ENCODE peak calls at places on chromosomes 2 and 18, in six cellular contexts. F, G, T, U, J and X are unnamed samples.

GRCh38 chr18:26526966-26527234 is 21.5 kb downstream of the KCTD1 start:
- DNase-seq in G (no peak), T (no peak), J (no peak), U (no peak), F (no peak), X (no peak)

GRCh38 chr2:149612122-149612521 is 24.5 kb upstream of the MMADHC start:
- DNase-seq in F (peak; percentile 43), J (peak; percentile 53), U (no peak), G (no peak), T (no peak), X (no peak)

GRCh38 chr2:151306621-151307020 is 17.2 kb upstream of the NMI start:
- DNase-seq in U (no peak), G (no peak), J (peak; percentile 86), T (no peak), F (no peak), X (no peak)

GRCh38 chr2:112163541-112163981 is 25.4 kb downstream of the FBLN7 start:
- DNase-seq in T (no peak), U (no peak), J (no peak), G (no peak), F (no peak), X (no peak)

GRCh38 chr2:134621939-134622705 is 96.7 kb downstream of the TMEM163 start:
- DNase-seq in T (no peak), J (no peak), U (no peak), G (no peak), F (no peak), X (no peak)

GRCh38 chr2:201608021-201608420 is 35.3 kb downstream of the TMEM237 start:
- DNase-seq in T (no peak), U (no peak), F (no peak), G (no peak), J (no peak), X (no peak)

GRCh38 chr2:225104321-225104720 is 62.1 kb upstream of the DOCK10 start:
- DNase-seq in G (no peak), J (no peak), T (no peak), U (no peak), F (no peak), X (no peak)

GRCh38 chr2:45010706-45011036 is 1.4 kb upstream of the SIX2 start:
- DNase-seq in G (no peak), F (no peak), T (no peak), J (no peak), U (no peak), X (no peak)

GRCh38 chr2:172693529-172694185 is 42.0 kb upstream of the RAPGEF4 start:
- DNase-seq in U (no peak), G (no peak), J (no peak), F (no peak), T (no peak), X (no peak)

GRCh38 chr18:54191352-54191751 is 33.1 kb downstream of the MBD2 start:
- DNase-seq in T (no peak), F (no peak), U (no peak), J (no peak), G (no peak), X (no peak)

GRCh38 chr2:10864888-10865551 is 46.7 kb upstream of the KCNF1 start:
- DNase-seq in F (no peak), T (no peak), J (no peak), G (no peak), U (no peak), X (no peak)

GRCh38 chr2:189651284-189651683 is 10.0 kb upstream of the ASNSD1 start:
- DNase-seq in U (no peak), T (no peak), F (no peak), G (no peak), J (no peak), X (no peak)

GRCh38 chr2:2950403-2950952 is 427.1 kb downstream of the EIPR1 start:
- DNase-seq in J (no peak), T (no peak), F (no peak), U (no peak), G (no peak), X (no peak)

GRCh38 chr18:33212363-33212762 is 228.2 kb downstream of the CCDC178 start:
- DNase-seq in G (no peak), T (no peak), U (no peak), J (no peak), F (no peak), X (no peak)

GRCh38 chr2:160918909-160919503 is 241.2 kb upstream of the TANK start:
- DNase-seq in F (peak; percentile 67), J (peak; percentile 44), T (no peak), U (peak; percentile 67), G (peak; percentile 38), X (peak; percentile 85)

GRCh38 chr18:60413944-60414547 is 41.5 kb upstream of the MC4R start:
- DNase-seq in J (peak; percentile 7), T (no peak), F (no peak), G (no peak), U (no peak), X (no peak)

GRCh38 chr2:171522804-171523338 is 597 bp downstream of the CYBRD1 start:
- DNase-seq in J (no peak), T (no peak), F (no peak), U (peak; percentile 41), G (no peak), X (no peak)

GRCh38 chr2:129923265-129924141 is 56.0 kb upstream of the RAB6C start:
- DNase-seq in G (peak; percentile 40), U (no peak), F (peak; percentile 63), T (no peak), J (peak; percentile 37), X (peak; percentile 65)

GRCh38 chr2:158953926-158954763 is 14.3 kb upstream of the TANC1 start:
- DNase-seq in G (peak; percentile 77), U (peak; percentile 80), F (peak; percentile 89), T (no peak), J (peak; percentile 89), X (no peak)

GRCh38 chr2:176560296-176560695 is 291.1 kb downstream of the MTX2 start:
- DNase-seq in G (no peak), U (no peak), J (peak; percentile 12), T (no peak), F (no peak), X (no peak)

GRCh38 chr2:95333056-95333455 is 35.9 kb downstream of the KCNIP3 start:
- DNase-seq in G (no peak), T (no peak), U (no peak), F (no peak), J (no peak), X (no peak)

GRCh38 chr2:38362223-38362622 is 14.8 kb downstream of the ATL2 start:
- DNase-seq in G (no peak), F (no peak), J (no peak), U (no peak), T (no peak), X (no peak)

GRCh38 chr2:38360177-38360576 is 16.9 kb downstream of the ATL2 start:
- DNase-seq in T (no peak), U (no peak), J (no peak), F (no peak), G (no peak), X (no peak)
- TF ChIP-seq CTCF in T (no peak), U (no peak), J (no peak), F (no peak), G (no peak), X (no peak)

DNA sequence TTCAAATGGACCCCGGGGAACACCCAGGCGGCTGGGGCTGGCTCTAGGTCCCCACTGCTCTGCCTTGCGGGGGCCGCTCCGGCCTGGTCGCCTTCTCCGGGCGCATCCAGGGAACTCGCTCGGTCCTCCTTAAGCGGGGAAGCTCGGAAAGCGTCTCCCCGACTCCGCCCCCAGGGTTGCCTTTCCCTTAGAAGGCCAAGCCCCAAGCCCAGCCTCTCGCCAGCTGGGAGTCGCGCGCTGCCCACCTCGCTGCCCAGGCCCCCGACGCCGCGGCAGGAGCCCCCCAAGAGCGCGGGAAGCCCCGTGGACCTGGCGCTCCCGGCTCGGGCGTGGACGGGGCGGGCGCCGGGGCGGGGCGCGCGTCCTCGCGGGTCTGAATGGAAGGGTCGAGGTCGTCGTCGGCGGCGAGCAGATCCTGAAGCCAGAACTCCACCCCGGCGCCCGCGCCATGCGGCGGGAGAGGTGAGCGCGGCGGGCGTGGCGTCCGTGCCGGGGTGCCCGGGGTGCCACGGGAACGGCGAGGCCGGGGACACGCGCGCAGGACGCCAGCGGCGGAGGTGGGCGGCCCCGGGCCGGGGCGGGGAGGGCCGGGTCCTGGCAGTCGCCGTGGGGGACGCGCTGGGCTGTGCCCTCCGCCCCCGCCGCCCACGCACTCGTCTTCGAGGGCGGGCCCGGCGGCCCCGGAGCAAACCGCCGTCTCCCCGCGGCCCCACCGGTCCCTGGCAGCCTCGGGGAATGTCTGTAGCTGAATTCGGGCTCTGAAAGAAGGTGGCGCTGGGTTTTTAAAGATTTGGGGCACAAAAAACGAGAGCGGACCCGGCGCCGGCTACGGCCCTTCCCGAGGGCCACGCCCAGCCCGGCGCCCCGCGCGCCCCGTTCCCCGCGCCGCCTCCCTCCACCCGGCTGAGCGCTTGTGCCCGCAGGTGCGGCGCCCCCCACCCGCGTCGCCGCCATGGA is at the start of gene BOK:
- DNase-seq in T (no peak), U (peak; percentile 77), F (peak; percentile 82), J (peak; percentile 72), G (no peak), X (peak; percentile 79)
- TF ChIP-seq POLR2A in T (no peak), U (no peak), F (no peak), J (no peak), G (peak; percentile 27), X (no peak)

GRCh38 chr2:144520718-144521487 is 984 bp upstream of the ZEB2 start:
- DNase-seq in J (peak; percentile 62), F (no peak), G (no peak), T (no peak), U (no peak), X (no peak)
- H3K4me3 ChIP-seq in J (no peak overlapping the region), F (no peak overlapping the region), G (peak overlapping the region; percentile 64), T (peak overlapping the region; percentile 60), U (peak overlapping the region; percentile 84), X (peak overlapping the region; percentile 60)

DNA sequence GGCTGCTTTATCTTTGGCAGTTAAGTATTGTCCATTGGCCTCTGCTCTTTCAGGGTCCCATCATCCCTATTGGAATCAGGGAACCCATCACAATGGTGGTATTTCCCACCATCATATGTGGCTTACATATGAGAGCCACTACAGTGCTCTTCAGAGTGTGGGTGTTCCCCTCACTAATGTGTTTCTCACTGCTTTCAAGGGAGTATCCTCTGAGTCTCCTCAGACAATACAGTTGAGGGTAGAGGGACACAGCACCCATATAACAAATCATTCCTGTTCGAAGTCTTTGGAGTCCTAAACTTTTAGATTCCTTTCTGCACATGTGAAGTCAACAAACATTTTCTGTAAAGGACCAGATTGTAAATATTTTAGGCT is 48.7 kb upstream of the DNAJC10 start:
- DNase-seq in T (no peak), U (no peak), F (no peak), G (no peak), J (no peak), X (no peak)
- TF ChIP-seq CTCF in T (no peak), U (no peak), F (no peak), G (no peak), J (no peak), X (no peak)

DNA sequence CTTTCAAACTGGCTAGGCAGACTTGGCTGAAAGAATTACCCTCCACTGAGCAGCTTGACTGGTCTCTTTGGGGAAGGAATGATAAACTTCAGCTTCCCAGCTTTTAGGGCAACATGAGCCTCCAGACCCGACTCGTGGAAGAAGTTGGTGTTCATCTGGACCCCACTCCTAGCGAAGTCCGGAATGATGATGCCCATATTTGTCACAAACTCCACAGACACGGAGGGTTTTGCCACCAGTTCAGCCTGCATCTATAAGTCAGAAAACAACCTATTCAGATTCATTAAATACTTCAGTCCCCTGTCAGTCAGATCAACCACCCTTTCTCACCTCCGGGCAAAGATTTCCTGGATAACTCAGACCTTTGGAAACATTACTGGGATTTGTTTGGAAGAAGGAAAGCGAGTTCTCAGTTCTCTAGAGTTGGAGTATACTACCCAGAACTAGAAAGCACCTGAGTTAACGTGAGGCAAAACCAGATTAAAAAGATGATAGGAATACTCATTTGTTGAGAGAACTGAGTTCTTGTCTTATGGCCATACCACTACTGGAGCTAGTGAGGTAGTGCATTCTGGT is 21.0 kb downstream of the APOB start:
- DNase-seq in J (no peak), U (no peak), G (no peak), F (no peak), T (no peak), X (no peak)
- TF ChIP-seq POLR2A in J (no peak), U (no peak), G (no peak), F (no peak), T (no peak), X (no peak)

GRCh38 chr2:88642278-88642677 is 15.0 kb upstream of the EIF2AK3 start:
- DNase-seq in F (no peak), T (no peak), J (peak; percentile 27), G (no peak), U (no peak), X (no peak)
- H3K4me3 ChIP-seq in F (no peak overlapping the region), T (no peak overlapping the region), J (no peak overlapping the region), G (no peak overlapping the region), U (no peak overlapping the region), X (no peak overlapping the region)